ENCODE peak calls at places on chromosomes 13 and 19, in five cellular contexts. Y is CD8-positive, alpha-beta memory T cell; T is effector CD4-positive, alpha-beta T cell; O is WTC11; Q is GM23248. E is an unnamed sample.

GRCh38 chr13:113970810-113971470 is 2.9 kb downstream of the C13orf46 start:
- DNase-seq in Y (no peak), T (no peak), O (peak), Q (peak), E (no peak)

GRCh38 chr19:58562126-58563033 is 4.0 kb upstream of the UBE2M start:
- DNase-seq in Y (no peak), T (no peak), O (peak), Q (peak), E (no peak)

GRCh38 chr13:51804295-51805172 is 571 bp upstream of the DHRS12 start:
- DNase-seq in Y (peak), T (no peak), O (no peak), Q (peak), E (peak)

GRCh38 chr19:12946092-12946845 is 607 bp downstream of the RAD23A start:
- DNase-seq in Y (peak), T (peak), O (peak), Q (peak), E (peak)

GRCh38 chr13:44373601-44374347 is at the start of gene SERP2:
- DNase-seq in Y (no peak), T (no peak), O (peak), Q (peak), E (no peak)

GRCh38 chr13:75612354-75612753 is 23.8 kb upstream of the LMO7 start:
- DNase-seq in Y (no peak), T (no peak), O (no peak), Q (peak), E (no peak)

GRCh38 chr19:1520203-1520780 is 3.6 kb upstream of the PLK5 start:
- DNase-seq in Y (no peak), T (no peak), O (no peak), Q (no peak), E (no peak)

GRCh38 chr19:13082192-13083007 is 20.3 kb downstream of the LYL1 start:
- DNase-seq in Y (no peak), T (no peak), O (peak), Q (peak), E (no peak)

GRCh38 chr13:69077267-69077666 is 1030.4 kb upstream of the ATXN8OS start:
- DNase-seq in Y (no peak), T (no peak), O (no peak), Q (no peak), E (no peak)

GRCh38 chr19:53254451-53255341 is at the start of gene ZNF677:
- DNase-seq in Y (peak), T (peak), O (peak), Q (peak), E (peak)

GRCh38 chr19:56884481-56884880 is 44.0 kb upstream of the PEG3 start:
- DNase-seq in Y (no peak), T (no peak), O (no peak), Q (no peak), E (no peak)

GRCh38 chr13:46160474-46161066 is 21.4 kb downstream of the LCP1 start:
- DNase-seq in Y (no peak), T (no peak), O (no peak), Q (peak), E (peak)

GRCh38 chr19:55473613-55474012 is 2.8 kb upstream of the ZNF628 start:
- DNase-seq in Y (no peak), T (no peak), O (no peak), Q (peak), E (no peak)

GRCh38 chr19:10891360-10892108 is 20.2 kb downstream of the CARM1 start:
- DNase-seq in Y (no peak), T (no peak), O (no peak), Q (no peak), E (no peak)